ENCODE peak calls at places on chromosome 21, in five cellular contexts. M, P, Y, U and E are unnamed samples.

GRCh38 chr21:36966066-36966845 is at the start of gene HLCS:
- DNase-seq in U (peak; percentile 62), Y (peak; percentile 69), P (peak; percentile 79), M (peak; percentile 43), E (peak; percentile 78)

GRCh38 chr21:28099296-28099695 is 893.4 kb downstream of the LTN1 start:
- DNase-seq in M (peak; percentile 69), Y (no peak), P (no peak), U (no peak), E (peak; percentile 3)

GRCh38 chr21:29080454-29080930 is 7.0 kb upstream of the CCT8 start:
- DNase-seq in P (no peak), U (no peak), Y (no peak), M (no peak), E (no peak)

GRCh38 chr21:32021319-32022027 is 148.7 kb downstream of the HUNK start:
- DNase-seq in M (peak; percentile 78), P (peak; percentile 51), Y (no peak), U (no peak), E (no peak)

GRCh38 chr21:31630062-31630711 is 29.3 kb upstream of the SOD1 start:
- DNase-seq in U (no peak), M (no peak), P (no peak), Y (peak; percentile 98), E (no peak)

GRCh38 chr21:38956791-38957571 is 151.3 kb downstream of the ETS2 start:
- DNase-seq in P (peak; percentile 58), Y (no peak), U (no peak), M (no peak), E (no peak)

GRCh38 chr21:17044696-17045095 is 468.1 kb upstream of the CXADR start:
- DNase-seq in Y (no peak), M (no peak), U (no peak), P (no peak), E (no peak)

GRCh38 chr21:36135391-36136094 is 664 bp downstream of the CBR3 start:
- DNase-seq in U (no peak), M (peak; percentile 73), Y (peak; percentile 86), P (peak; percentile 71), E (peak; percentile 89)

GRCh38 chr21:37270576-37271365 is 3.6 kb upstream of the VPS26C start:
- DNase-seq in M (no peak), P (no peak), U (no peak), Y (no peak), E (no peak)

GRCh38 chr21:31557956-31558838 is 101.3 kb upstream of the SOD1 start:
- DNase-seq in Y (peak; percentile 51), P (no peak), M (no peak), U (peak; percentile 55), E (peak; percentile 10)

GRCh38 chr21:27681841-27682240 is 715.0 kb upstream of the ADAMTS5 start:
- DNase-seq in P (no peak), M (no peak), Y (peak; percentile 43), U (no peak), E (no peak)

GRCh38 chr21:36155603-36156338 is 853 bp upstream of the DOP1B start:
- DNase-seq in U (no peak), Y (peak; percentile 52), M (no peak), P (peak; percentile 86), E (no peak)

GRCh38 chr21:46322351-46323226 is 1.1 kb downstream of the C21orf58 start:
- DNase-seq in U (no peak), M (no peak), P (no peak), Y (peak; percentile 27), E (peak; percentile 56)

GRCh38 chr21:28781602-28782274 is 210.9 kb downstream of the LTN1 start:
- DNase-seq in P (no peak), U (no peak), Y (peak; percentile 18), M (no peak), E (peak; percentile 58)

GRCh38 chr21:38712076-38712475 is 93.7 kb upstream of the ETS2 start:
- DNase-seq in M (peak; percentile 19), U (no peak), Y (peak; percentile 44), P (no peak), E (peak; percentile 35)

GRCh38 chr21:44556879-44557278 is 1.7 kb downstream of the KRTAP10-3 start:
- DNase-seq in Y (no peak), U (no peak), M (no peak), P (no peak), E (no peak)

GRCh38 chr21:45401916-45402900 is 2.8 kb upstream of the COL18A1 start:
- DNase-seq in Y (no peak), M (no peak), P (peak; percentile 34), U (no peak), E (no peak)

GRCh38 chr21:27301216-27301615 is 334.3 kb upstream of the ADAMTS5 start:
- DNase-seq in P (no peak), M (no peak), Y (no peak), U (no peak), E (no peak)

GRCh38 chr21:43027846-43028731 is 47.5 kb downstream of the CBS start:
- DNase-seq in U (no peak), M (no peak), Y (no peak), P (no peak), E (no peak)

GRCh38 chr21:43034826-43035225 is 40.8 kb downstream of the CBS start:
- DNase-seq in Y (no peak), U (no peak), M (no peak), P (no peak), E (no peak)

GRCh38 chr21:43029785-43030184 is 45.9 kb downstream of the CBS start:
- DNase-seq in M (no peak), U (no peak), P (no peak), Y (no peak), E (no peak)

GRCh38 chr21:43034098-43034497 is 41.5 kb downstream of the CBS start:
- DNase-seq in U (no peak), M (no peak), P (no peak), Y (no peak), E (peak; percentile 9)

GRCh38 chr21:43031121-43031624 is 44.5 kb downstream of the CBS start:
- DNase-seq in U (no peak), Y (no peak), P (no peak), M (no peak), E (no peak)
- H3K4me3 ChIP-seq in U (no peak overlapping the region), Y (no peak overlapping the region), P (no peak overlapping the region), M (no peak overlapping the region), E (no peak overlapping the region)

GRCh38 chr21:42115136-42115683 is 44.1 kb downstream of the UMODL1 start:
- DNase-seq in Y (no peak), M (no peak), U (no peak), P (no peak), E (no peak)

GRCh38 chr21:42113926-42114409 is 42.9 kb downstream of the UMODL1 start:
- DNase-seq in Y (peak; percentile 53), M (no peak), U (no peak), P (no peak), E (peak; percentile 64)

GRCh38 chr21:42112223-42112622 is 41.1 kb downstream of the UMODL1 start:
- DNase-seq in U (no peak), P (no peak), Y (no peak), M (no peak), E (no peak)

GRCh38 chr21:42112857-42113256 is 41.7 kb downstream of the UMODL1 start:
- DNase-seq in P (no peak), Y (no peak), U (no peak), M (no peak), E (peak; percentile 82)

DNA sequence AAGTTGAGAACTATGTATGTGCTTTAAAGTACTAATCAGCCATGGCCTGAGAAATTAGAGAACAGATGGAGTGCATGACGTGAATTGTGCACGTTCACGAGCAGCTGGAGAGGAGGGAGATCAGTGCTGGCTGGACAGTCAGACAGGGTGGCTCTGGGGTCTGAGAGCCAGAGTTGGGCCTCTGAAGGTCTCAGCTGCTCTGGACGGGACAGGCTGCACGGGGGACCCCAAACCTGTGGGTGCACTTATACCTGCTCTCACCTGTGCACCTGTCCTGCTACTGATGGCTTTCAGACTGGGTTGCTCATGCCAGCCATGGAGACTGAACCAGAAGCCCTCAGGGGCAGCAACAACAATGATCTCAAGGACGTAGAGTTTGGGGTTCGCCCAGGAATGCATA is 43.5 kb downstream of the UMODL1 start:
- DNase-seq in M (no peak), Y (no peak), U (no peak), P (no peak), E (no peak)
- H3K27me3 ChIP-seq in M (peaks cover 16% of the 10 kb centered on the region), Y (no peaks in the 10 kb centered on the region), U (no peaks in the 10 kb centered on the region), P (peaks cover 16% of the 10 kb centered on the region), E (peaks cover 31% of the 10 kb centered on the region)

GRCh38 chr21:21481238-21481637 is 483.0 kb downstream of the NCAM2 start:
- DNase-seq in U (no peak), Y (no peak), P (no peak), M (no peak), E (no peak)
- H3K9me3 ChIP-seq in U (no peaks in the 10 kb centered on the region), Y (peaks cover 10% of the 10 kb centered on the region), P (no peaks in the 10 kb centered on the region), M (no peaks in the 10 kb centered on the region), E (no peaks in the 10 kb centered on the region)

DNA sequence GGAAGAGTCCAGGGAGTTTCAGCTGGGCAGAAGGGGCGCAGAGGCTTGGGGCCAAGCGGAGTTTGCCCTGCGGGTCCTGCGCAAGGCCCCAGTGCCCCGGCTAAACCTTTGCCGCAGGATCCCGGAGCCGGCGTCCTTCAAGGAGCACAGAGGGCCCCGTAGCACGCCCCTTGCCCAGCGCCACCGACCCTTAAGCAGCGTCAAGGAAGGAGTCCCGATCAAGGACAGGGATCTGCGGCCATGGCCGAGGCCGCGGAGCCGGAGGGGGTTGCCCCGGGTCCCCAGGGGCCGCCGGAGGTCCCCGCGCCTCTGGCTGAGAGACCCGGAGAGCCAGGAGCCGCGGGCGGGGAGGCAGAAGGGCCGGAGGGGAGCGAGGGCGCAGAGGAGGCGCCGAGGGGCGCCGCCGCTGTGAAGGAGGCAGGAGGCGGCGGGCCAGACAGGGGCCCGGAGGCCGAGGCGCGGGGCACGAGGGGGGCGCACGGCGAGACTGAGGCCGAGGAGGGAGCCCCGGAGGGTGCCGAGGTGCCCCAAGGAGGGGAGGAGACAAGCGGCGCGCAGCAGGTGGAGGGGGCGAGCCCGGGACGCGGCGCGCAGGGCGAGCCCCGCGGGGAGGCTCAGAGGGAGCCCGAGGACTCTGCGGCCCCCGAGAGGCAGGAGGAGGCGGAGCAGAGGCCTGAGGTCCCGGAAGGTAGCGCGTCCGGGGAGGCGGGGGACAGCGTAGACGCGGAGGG is 520 bp downstream of the CLIC6 start:
- DNase-seq in P (peak; percentile 70), Y (no peak), M (no peak), U (peak; percentile 18), E (peak; percentile 46)
- H3K4me3 ChIP-seq in P (peak overlapping the region; percentile 56), Y (no peak overlapping the region), M (peak overlapping the region; percentile 32), U (peak overlapping the region; percentile 81), E (peak overlapping the region; percentile 73)

GRCh38 chr21:40840441-40840840 is 6.5 kb downstream of the DSCAM start:
- DNase-seq in M (no peak), Y (peak; percentile 28), U (no peak), P (no peak), E (peak; percentile 55)
- H3K27me3 ChIP-seq in M (peaks cover 47% of the 10 kb centered on the region), Y (no peaks in the 10 kb centered on the region), U (peaks cover 6% of the 10 kb centered on the region), P (peaks cover 29% of the 10 kb centered on the region), E (peaks cover 25% of the 10 kb centered on the region)

GRCh38 chr21:9763306-9763705 is 758.1 kb upstream of the TPTE start:
- DNase-seq in P (no peak), M (no peak), Y (no peak), U (no peak), E (no peak)
- H3K9me3 ChIP-seq in P (peaks cover 14% of the 10 kb centered on the region), M (no peaks in the 10 kb centered on the region), Y (peaks cover 69% of the 10 kb centered on the region), U (no peaks in the 10 kb centered on the region), E (no peaks in the 10 kb centered on the region)

GRCh38 chr21:41898998-41899397 is 19.9 kb upstream of the PRDM15 start:
- DNase-seq in U (no peak), P (no peak), M (no peak), Y (no peak), E (no peak)

GRCh38 chr21:41901099-41901498 is 22.0 kb upstream of the PRDM15 start:
- DNase-seq in P (no peak), U (no peak), M (no peak), Y (no peak), E (no peak)

GRCh38 chr21:41897690-41898089 is 18.5 kb upstream of the PRDM15 start:
- DNase-seq in M (no peak), U (peak; percentile 21), Y (no peak), P (no peak), E (no peak)

GRCh38 chr21:41900401-41900800 is 21.3 kb upstream of the PRDM15 start:
- DNase-seq in P (no peak), M (no peak), Y (no peak), U (no peak), E (no peak)

GRCh38 chr21:41899431-41900202 is 20.5 kb upstream of the PRDM15 start:
- DNase-seq in M (no peak), Y (no peak), P (no peak), U (no peak), E (no peak)
- H3K4me3 ChIP-seq in M (no peak overlapping the region), Y (no peak overlapping the region), P (no peak overlapping the region), U (no peak overlapping the region), E (no peak overlapping the region)